ENCODE peak calls at places on chromosomes 1 and 21, in six cellular contexts. D is fibroblast of mammary gland, K is kidney epithelial cell, Y is Calu3, A is MCF 10A, C is natural killer cell. G is an unnamed sample.

GRCh38 chr1:1901641-1902294 is 10.9 kb upstream of the GNB1 start:
- DNase-seq in D (no peak), K (no peak), Y (no peak), A (no peak), C (no peak), G (no peak)

GRCh38 chr1:65022264-65022663 is 55.9 kb upstream of the JAK1 start:
- DNase-seq in D (peak), K (no peak), Y (no peak), A (no peak), C (no peak), G (no peak)

GRCh38 chr1:153548722-153549695 is at the start of gene S100A3:
- DNase-seq in D (peak), K (peak), Y (peak), A (peak), C (no peak), G (no peak)

GRCh38 chr1:230350208-230350921 is 75.8 kb downstream of the PGBD5 start:
- DNase-seq in D (peak), K (no peak), Y (no peak), A (peak), C (no peak), G (no peak)

GRCh38 chr1:228960705-228961104 is 225.4 kb downstream of the RHOU start:
- DNase-seq in D (no peak), K (no peak), Y (no peak), A (no peak), C (no peak), G (no peak)

GRCh38 chr1:48916121-48917069 is 139.7 kb upstream of the BEND5 start:
- DNase-seq in D (peak), K (no peak), Y (peak), A (peak), C (no peak), G (no peak)

GRCh38 chr1:163063131-163064059 is 5.8 kb upstream of the RGS4 start:
- DNase-seq in D (no peak), K (no peak), Y (no peak), A (no peak), C (no peak), G (no peak)

GRCh38 chr1:159015440-159015909 is 5.8 kb downstream of the IFI16 start:
- DNase-seq in D (peak), K (peak), Y (peak), A (peak), C (peak), G (peak)

GRCh38 chr1:161778522-161778921 is 12.4 kb downstream of the ATF6 start:
- DNase-seq in D (no peak), K (no peak), Y (no peak), A (no peak), C (no peak), G (no peak)

GRCh38 chr1:37741130-37741529 is 23.8 kb downstream of the EPHA10 start:
- DNase-seq in D (peak), K (no peak), Y (no peak), A (peak), C (no peak), G (no peak)

GRCh38 chr1:156815307-156815826 is 1.3 kb downstream of the SH2D2A start:
- DNase-seq in D (peak), K (no peak), Y (no peak), A (peak), C (no peak), G (no peak)

GRCh38 chr21:37273440-37273839 is 6.3 kb upstream of the VPS26C start:
- DNase-seq in D (no peak), K (no peak), Y (no peak), A (no peak), C (no peak), G (no peak)

GRCh38 chr1:8097077-8097799 is 71.1 kb upstream of the ERRFI1 start:
- DNase-seq in D (peak), K (peak), Y (peak), A (peak), C (no peak), G (no peak)

GRCh38 chr1:244896550-244896949 is 32.2 kb upstream of the HNRNPU start:
- DNase-seq in D (peak), K (no peak), Y (no peak), A (peak), C (no peak), G (no peak)

GRCh38 chr1:201385299-201385891 is 7.9 kb upstream of the TNNT2 start:
- DNase-seq in D (peak), K (no peak), Y (peak), A (peak), C (peak), G (no peak)

GRCh38 chr1:3903141-3904005 is 3.3 kb upstream of the C1orf174 start:
- DNase-seq in D (no peak), K (no peak), Y (no peak), A (no peak), C (no peak), G (no peak)

GRCh38 chr1:231266811-231267322 is 25.9 kb downstream of the GNPAT start:
- DNase-seq in D (peak), K (no peak), Y (no peak), A (no peak), C (no peak), G (no peak)

GRCh38 chr1:79105499-79105898 is 99.0 kb upstream of the ADGRL4 start:
- DNase-seq in D (peak), K (no peak), Y (no peak), A (peak), C (no peak), G (no peak)

GRCh38 chr1:66401244-66401643 is 132.7 kb upstream of the SGIP1 start:
- DNase-seq in D (no peak), K (peak), Y (no peak), A (no peak), C (no peak), G (no peak)

GRCh38 chr1:58592521-58593134 is 15.6 kb upstream of the TACSTD2 start:
- DNase-seq in D (peak), K (peak), Y (peak), A (peak), C (no peak), G (no peak)

GRCh38 chr1:209675567-209676154 is 449 bp downstream of the G0S2 start:
- DNase-seq in D (no peak), K (no peak), Y (peak), A (no peak), C (no peak), G (no peak)

GRCh38 chr1:16189921-16190499 is 22.4 kb downstream of the ARHGEF19 start:
- DNase-seq in D (no peak), K (no peak), Y (no peak), A (peak), C (no peak), G (no peak)

GRCh38 chr1:115217150-115218033 is 120.7 kb downstream of the NGF start:
- DNase-seq in D (no peak), K (no peak), Y (no peak), A (no peak), C (no peak), G (no peak)

GRCh38 chr21:18617291-18617690 is 213.7 kb upstream of the TMPRSS15 start:
- DNase-seq in D (no peak), K (no peak), Y (no peak), A (no peak), C (no peak), G (no peak)

GRCh38 chr1:2786329-2787162 is 14.9 kb downstream of the TTC34 start:
- DNase-seq in D (no peak), K (no peak), Y (peak), A (no peak), C (peak), G (peak)

GRCh38 chr1:184028854-184029623 is 8.5 kb downstream of the COLGALT2 start:
- DNase-seq in D (no peak), K (no peak), Y (peak), A (peak), C (no peak), G (no peak)

DNA sequence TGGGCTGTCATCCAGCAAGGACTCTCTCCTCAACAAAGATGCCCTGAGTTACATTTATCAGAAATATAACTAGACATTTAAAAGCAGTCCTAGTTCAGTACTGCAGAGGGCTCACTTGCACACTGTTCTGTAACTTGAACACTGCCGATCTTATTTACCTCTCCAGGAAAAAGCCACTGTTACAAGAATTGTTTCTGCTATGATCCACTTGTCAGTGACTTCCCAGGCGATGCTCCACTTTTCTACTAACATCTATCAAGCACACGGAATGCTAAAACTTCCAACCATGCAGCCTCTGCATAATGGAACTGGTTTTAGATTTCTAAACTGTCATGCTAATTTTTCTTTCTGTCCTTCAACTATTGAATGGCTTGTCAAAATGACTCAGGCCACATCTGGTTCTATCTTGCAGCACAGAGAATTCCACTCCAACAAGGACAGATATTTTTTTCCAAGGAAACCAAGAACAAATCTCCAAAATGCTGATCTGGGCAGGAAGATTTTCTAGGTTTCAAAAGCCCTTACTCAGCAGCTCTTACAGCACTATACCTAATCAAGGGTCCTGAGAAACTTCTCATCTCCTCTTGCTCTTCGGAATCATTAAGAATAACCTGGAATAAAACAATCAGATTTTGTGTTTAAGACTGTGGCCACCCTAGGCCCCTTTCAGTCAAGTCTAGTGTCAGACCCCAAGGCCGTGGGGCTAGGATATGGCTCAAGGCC is 9.9 kb downstream of the SEC16B start:
- DNase-seq in D (peak), K (no peak), Y (peak), A (peak), C (no peak), G (no peak)
- TF ChIP-seq CTCF in D (peak), K (peak), Y (peak), A (peak), C (no peak), G (no peak)

GRCh38 chr21:31098576-31099005 is 60.3 kb upstream of the KRTAP19-8 start:
- DNase-seq in D (peak), K (no peak), Y (peak), A (peak), C (peak), G (peak)
- TF ChIP-seq CTCF in D (peak), K (peak), Y (peak), A (peak), C (peak), G (no peak)

DNA sequence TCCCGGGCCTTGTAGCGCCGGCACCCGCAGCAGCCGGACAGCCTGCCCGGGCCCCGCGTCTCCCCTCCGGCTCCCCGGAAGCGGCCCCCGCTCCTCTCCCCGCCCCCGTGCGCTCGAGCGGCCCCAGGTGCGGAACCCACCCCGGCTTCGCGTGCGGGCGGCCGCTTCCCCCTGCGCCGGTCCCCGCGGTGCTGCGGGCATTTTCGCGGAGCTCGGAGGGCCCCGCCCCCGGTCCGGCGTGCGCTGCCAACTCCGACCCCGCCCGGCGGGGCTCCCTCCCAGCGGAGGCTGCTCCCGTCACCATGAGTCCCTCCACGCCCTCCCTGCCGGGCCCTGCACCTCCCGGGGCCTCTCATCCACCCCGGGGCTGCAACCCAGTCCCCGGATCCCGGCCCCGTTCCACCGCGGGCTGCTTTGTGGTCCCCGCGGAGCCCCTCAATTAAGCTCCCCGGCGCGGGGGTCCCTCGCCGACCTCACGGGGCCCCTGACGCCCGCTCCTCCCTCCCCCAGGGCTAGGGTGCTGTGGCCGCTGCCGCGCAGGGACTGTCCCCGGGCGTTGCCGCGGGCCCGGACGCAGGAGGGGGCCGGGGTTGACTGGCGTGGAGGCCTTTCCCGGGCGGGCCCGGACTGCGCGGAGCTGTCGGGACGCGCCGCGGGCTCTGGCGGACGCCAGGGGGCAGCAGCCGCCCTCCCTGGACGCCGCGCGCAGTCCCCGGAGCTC is 159.4 kb downstream of the RUNX1 start:
- DNase-seq in D (peak), K (no peak), Y (peak), A (peak), C (peak), G (peak)
- TF ChIP-seq CTCF in D (no peak), K (no peak), Y (peak), A (peak), C (peak), G (peak)

GRCh38 chr1:44029260-44029910 is 1.9 kb downstream of the SLC6A9 start:
- DNase-seq in D (no peak), K (no peak), Y (no peak), A (no peak), C (peak), G (no peak)
- TF ChIP-seq CTCF in D (no peak), K (no peak), Y (no peak), A (no peak), C (no peak), G (no peak)

GRCh38 chr1:195717651-195718050 is 890.6 kb downstream of the KCNT2 start:
- DNase-seq in D (peak), K (no peak), Y (no peak), A (peak), C (no peak), G (no peak)
- TF ChIP-seq CTCF in D (peak), K (peak), Y (no peak), A (peak), C (no peak), G (no peak)